ENCODE peak calls at places on chromosome 7, in four cellular contexts. A is GM12878, S is HepG2, O is H1. U is an unnamed sample.

GRCh38 chr7:115357213-115357999 is 435.5 kb downstream of the MDFIC start:
- DNase-seq in A (no peak), S (no peak), O (no peak), U (no peak)

GRCh38 chr7:93228302-93228701 is 2.0 kb upstream of the HEPACAM2 start:
- DNase-seq in A (peak), S (peak), O (no peak), U (peak)

GRCh38 chr7:70387197-70387596 is 744.7 kb upstream of the GALNT17 start:
- DNase-seq in A (no peak), S (no peak), O (no peak), U (no peak)

GRCh38 chr7:111863269-111863668 is 301.0 kb upstream of the IMMP2L start:
- DNase-seq in A (no peak), S (no peak), O (no peak), U (no peak)

GRCh38 chr7:131109757-131110293 is 217.9 kb upstream of the MKLN1 start:
- DNase-seq in A (no peak), S (peak), O (no peak), U (no peak)

GRCh38 chr7:103113164-103113563 is 35.7 kb downstream of the NAPEPLD start:
- DNase-seq in A (no peak), S (no peak), O (peak), U (peak)

GRCh38 chr7:98619450-98620321 is 2.6 kb downstream of the NPTX2 start:
- DNase-seq in A (no peak), S (peak), O (no peak), U (no peak)

GRCh38 chr7:101743995-101744360 is 73.4 kb upstream of the CUX1 start:
- DNase-seq in A (no peak), S (no peak), O (no peak), U (peak)

GRCh38 chr7:50502001-50502684 is 52.0 kb upstream of the FIGNL1 start:
- DNase-seq in A (no peak), S (no peak), O (no peak), U (no peak)

GRCh38 chr7:73742753-73743641 is 4.4 kb upstream of the ABHD11 start:
- DNase-seq in A (no peak), S (peak), O (peak), U (peak)

GRCh38 chr7:134992626-134993179 is 6.4 kb downstream of the AGBL3 start:
- DNase-seq in A (peak), S (no peak), O (no peak), U (no peak)

GRCh38 chr7:24755096-24755495 is 2.2 kb downstream of the GSDME start:
- DNase-seq in A (no peak), S (no peak), O (no peak), U (no peak)

GRCh38 chr7:24756545-24756988 is 697 bp downstream of the GSDME start:
- DNase-seq in A (no peak), S (no peak), O (no peak), U (peak)

GRCh38 chr7:24755541-24756416 is 1.5 kb downstream of the GSDME start:
- DNase-seq in A (peak), S (peak), O (no peak), U (no peak)

GRCh38 chr7:24756989-24757798 is at the start of gene GSDME:
- DNase-seq in A (no peak), S (peak), O (no peak), U (peak)

DNA sequence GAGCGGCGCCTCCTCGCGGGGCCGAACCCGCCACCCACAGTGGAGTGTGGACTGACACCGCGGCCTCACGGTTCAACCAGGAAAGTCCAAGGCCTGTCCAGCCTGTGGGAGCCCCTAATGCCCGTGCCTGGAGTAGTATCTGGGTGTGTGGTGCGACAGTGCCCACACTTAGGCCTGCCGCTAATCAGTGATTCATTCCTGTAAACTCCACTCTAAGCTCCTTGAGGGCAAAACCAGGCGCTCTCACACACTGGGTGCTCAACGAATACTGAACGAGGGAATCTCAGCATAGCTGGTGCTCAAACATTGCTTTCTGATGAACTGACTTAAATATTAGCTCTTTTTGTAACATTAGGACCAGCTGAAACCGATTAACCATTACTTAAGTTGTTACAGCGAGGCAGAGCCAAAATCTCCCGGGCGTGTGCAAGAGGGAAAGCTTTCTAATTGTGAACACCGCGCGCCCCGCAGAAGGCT is 573 bp upstream of the GSDME start:
- DNase-seq in A (no peak), S (peak), O (no peak), U (no peak)
- H3K4me3 ChIP-seq in A (peak), S (peak), O (peak), U (peak)

GRCh38 chr7:129373651-129374428 is 60.4 kb upstream of the STRIP2 start:
- DNase-seq in A (no peak), S (no peak), O (no peak), U (no peak)

GRCh38 chr7:129367700-129368388 is 66.4 kb upstream of the STRIP2 start:
- DNase-seq in A (peak), S (peak), O (peak), U (peak)

GRCh38 chr7:129367349-129367699 is 66.9 kb upstream of the STRIP2 start:
- DNase-seq in A (no peak), S (no peak), O (no peak), U (no peak)

GRCh38 chr7:129368389-129368986 is 65.7 kb upstream of the STRIP2 start:
- DNase-seq in A (peak), S (no peak), O (no peak), U (no peak)

GRCh38 chr7:129370812-129371211 is 63.4 kb upstream of the STRIP2 start:
- DNase-seq in A (no peak), S (no peak), O (no peak), U (no peak)
- TF ChIP-seq SUZ12 in A (no peak), S (no peak), O (no peak), U (no peak)

GRCh38 chr7:43164757-43165156 is 52.3 kb downstream of the HECW1 start:
- DNase-seq in A (peak), S (no peak), O (no peak), U (no peak)
- H3K4me3 ChIP-seq in A (no peak), S (no peak), O (no peak), U (no peak)

GRCh38 chr7:46170021-46170420 is 248.9 kb upstream of the IGFBP3 start:
- DNase-seq in A (no peak), S (no peak), O (no peak), U (no peak)

GRCh38 chr7:46169384-46169755 is 248.3 kb upstream of the IGFBP3 start:
- DNase-seq in A (no peak), S (no peak), O (no peak), U (no peak)

GRCh38 chr7:46168671-46169383 is 247.8 kb upstream of the IGFBP3 start:
- DNase-seq in A (no peak), S (no peak), O (no peak), U (no peak)

GRCh38 chr7:46168231-46168630 is 247.2 kb upstream of the IGFBP3 start:
- DNase-seq in A (no peak), S (no peak), O (no peak), U (no peak)

GRCh38 chr7:46170792-46171191 is 249.7 kb upstream of the IGFBP3 start:
- DNase-seq in A (no peak), S (no peak), O (no peak), U (no peak)
- TF ChIP-seq SUZ12 in A (no peak), S (no peak), O (no peak), U (no peak)

DNA sequence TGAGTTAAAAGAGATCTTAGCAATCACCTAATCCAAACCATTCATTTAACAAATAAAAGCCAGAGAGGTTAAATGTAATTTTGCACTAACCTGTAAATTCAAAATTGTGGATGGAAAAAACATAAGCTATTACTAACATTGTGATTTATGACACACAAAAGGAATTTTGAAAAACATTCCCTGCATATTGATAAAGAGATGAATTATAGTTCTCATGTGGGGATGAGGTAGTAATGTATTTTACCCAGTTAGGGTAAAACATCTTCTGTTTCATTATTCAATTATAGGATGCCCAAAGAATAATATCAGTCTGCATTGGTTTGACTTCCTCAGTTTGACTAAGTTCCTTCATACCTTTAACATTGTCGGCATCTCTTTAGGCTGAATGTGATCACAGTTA is 561.3 kb downstream of the PHTF2 start:
- DNase-seq in A (no peak), S (no peak), O (no peak), U (no peak)
- H3K4me3 ChIP-seq in A (no peak), S (no peak), O (no peak), U (no peak)

GRCh38 chr7:40839881-40840280 is 705.1 kb downstream of the SUGCT start:
- DNase-seq in A (no peak), S (no peak), O (no peak), U (no peak)
- TF ChIP-seq SUZ12 in A (no peak), S (no peak), O (no peak), U (no peak)

GRCh38 chr7:100132697-100133137 is 6.0 kb downstream of the MBLAC1 start:
- DNase-seq in A (no peak), S (peak), O (no peak), U (no peak)

GRCh38 chr7:100132126-100132525 is 5.4 kb downstream of the MBLAC1 start:
- DNase-seq in A (no peak), S (no peak), O (no peak), U (no peak)

GRCh38 chr7:100127866-100128601 is 1.3 kb downstream of the MBLAC1 start:
- DNase-seq in A (no peak), S (no peak), O (no peak), U (no peak)

GRCh38 chr7:100128602-100128963 is 1.8 kb downstream of the MBLAC1 start:
- DNase-seq in A (no peak), S (no peak), O (no peak), U (no peak)

DNA sequence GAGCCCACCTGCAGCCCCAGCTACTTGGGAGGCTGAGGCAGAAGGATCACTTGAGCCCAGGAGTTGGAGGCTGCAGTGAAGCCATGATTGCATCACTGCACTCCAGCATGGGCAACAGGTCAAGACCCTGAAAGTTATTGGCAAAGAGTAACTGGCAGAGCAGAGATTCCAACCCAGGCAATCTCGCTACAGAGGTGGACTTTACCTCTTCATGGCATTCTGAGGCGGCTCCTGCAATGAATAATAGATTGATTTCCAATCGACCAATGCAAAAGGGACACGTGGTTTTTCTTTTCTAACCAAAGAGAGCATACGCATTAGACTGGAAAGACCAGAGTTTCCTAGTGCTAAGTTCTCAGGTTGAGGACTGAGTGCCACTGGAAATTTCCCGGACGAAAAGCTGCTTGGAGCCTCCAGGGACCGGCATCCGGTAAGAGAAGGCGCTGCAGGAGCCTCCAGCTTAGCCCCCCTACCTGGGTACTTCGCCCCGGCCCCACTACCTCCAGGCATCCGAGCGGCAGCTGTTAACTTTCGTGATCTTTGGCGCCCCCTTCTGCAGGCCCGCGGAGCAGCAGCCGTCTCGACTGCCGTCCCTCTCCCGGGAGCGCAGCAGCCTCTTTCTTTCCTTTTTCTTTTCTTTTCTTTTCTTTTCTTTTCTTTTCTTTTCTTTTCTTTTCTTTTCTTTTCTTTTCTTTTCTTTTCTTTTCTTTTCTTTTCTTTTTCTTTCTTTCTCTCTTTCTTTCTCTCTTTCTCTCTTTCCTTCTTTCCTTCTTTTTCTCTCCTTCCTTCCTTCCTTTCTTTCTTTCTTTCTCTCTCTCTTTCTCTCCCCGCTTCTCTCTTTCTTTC is 4.1 kb downstream of the MBLAC1 start:
- DNase-seq in A (no peak), S (peak), O (no peak), U (no peak)
- H3K4me3 ChIP-seq in A (no peak), S (peak), O (peak), U (no peak)

GRCh38 chr7:110486549-110486948 is 604.4 kb upstream of the LRRN3 start:
- DNase-seq in A (no peak), S (no peak), O (no peak), U (no peak)

GRCh38 chr7:110480964-110481363 is 610.0 kb upstream of the LRRN3 start:
- DNase-seq in A (no peak), S (no peak), O (no peak), U (no peak)

GRCh38 chr7:110483553-110483952 is 607.4 kb upstream of the LRRN3 start:
- DNase-seq in A (no peak), S (no peak), O (no peak), U (no peak)

DNA sequence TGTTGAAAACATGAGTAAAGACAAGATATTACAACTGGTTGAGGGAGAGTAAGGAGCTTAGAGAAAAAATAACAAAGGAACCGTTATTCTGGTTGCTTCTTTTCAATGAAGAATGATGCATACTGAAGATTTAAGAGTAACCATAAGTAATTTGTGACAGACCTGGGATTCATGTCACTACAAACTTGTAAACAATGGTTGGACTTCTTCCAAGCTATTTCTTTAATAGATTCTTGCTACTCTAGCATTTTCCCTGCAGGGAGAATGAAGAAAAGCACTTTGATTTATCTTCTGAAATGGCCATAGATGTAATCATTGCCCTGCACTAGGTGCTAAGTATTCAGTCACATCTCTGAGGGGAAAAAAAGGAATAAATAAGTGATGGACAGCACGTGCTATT is 606.6 kb upstream of the LRRN3 start:
- DNase-seq in A (no peak), S (no peak), O (no peak), U (no peak)
- TF ChIP-seq SUZ12 in A (no peak), S (no peak), O (no peak), U (no peak)